ENCODE peak calls at places on chromosome 18, in five cellular contexts. B, Y, I, S and J are unnamed samples.

GRCh38 chr18:22868831-22869230 is 64.3 kb upstream of the RBBP8 start:
- DNase-seq in B (no peak), Y (no peak), I (no peak), S (no peak), J (no peak)

GRCh38 chr18:35581555-35582309 is at the start of gene GALNT1:
- DNase-seq in B (peak), Y (peak), I (peak), S (peak), J (no peak)

GRCh38 chr18:73296686-73297085 is 428.9 kb upstream of the NETO1 start:
- DNase-seq in B (no peak), Y (no peak), I (no peak), S (no peak), J (no peak)

GRCh38 chr18:42033137-42033810 is 78.2 kb downstream of the PIK3C3 start:
- DNase-seq in B (no peak), Y (no peak), I (no peak), S (no peak), J (no peak)

GRCh38 chr18:62386616-62387015 is 61.5 kb downstream of the TNFRSF11A start:
- DNase-seq in B (no peak), Y (no peak), I (no peak), S (no peak), J (no peak)

GRCh38 chr18:74005320-74006110 is 142.1 kb downstream of the FBXO15 start:
- DNase-seq in B (no peak), Y (no peak), I (no peak), S (no peak), J (no peak)

GRCh38 chr18:48521723-48522122 is 17.1 kb upstream of the CTIF start:
- DNase-seq in B (no peak), Y (peak), I (no peak), S (no peak), J (no peak)

GRCh38 chr18:67310826-67311225 is 205.7 kb downstream of the DSEL start:
- DNase-seq in B (no peak), Y (no peak), I (no peak), S (no peak), J (no peak)

GRCh38 chr18:58051765-58052460 is 7.9 kb downstream of the NEDD4L start:
- DNase-seq in B (peak), Y (no peak), I (peak), S (no peak), J (no peak)

GRCh38 chr18:37519506-37520135 is 46.0 kb downstream of the CELF4 start:
- DNase-seq in B (no peak), Y (no peak), I (no peak), S (no peak), J (no peak)

GRCh38 chr18:67367540-67367939 is 149.0 kb downstream of the DSEL start:
- DNase-seq in B (no peak), Y (no peak), I (no peak), S (no peak), J (no peak)

GRCh38 chr18:22307528-22307927 is 110.2 kb downstream of the CTAGE1 start:
- DNase-seq in B (no peak), Y (no peak), I (peak), S (no peak), J (no peak)

GRCh38 chr18:40939636-40940035 is 1015.4 kb upstream of the PIK3C3 start:
- DNase-seq in B (no peak), Y (peak), I (no peak), S (peak), J (peak)

GRCh38 chr18:58303363-58303762 is 259.3 kb downstream of the NEDD4L start:
- DNase-seq in B (peak), Y (no peak), I (no peak), S (no peak), J (no peak)

GRCh38 chr18:45658756-45659155 is 43.5 kb downstream of the SLC14A2 start:
- DNase-seq in B (no peak), Y (no peak), I (no peak), S (no peak), J (no peak)

GRCh38 chr18:62690416-62690815 is 24.9 kb upstream of the PHLPP1 start:
- DNase-seq in B (no peak), Y (no peak), I (no peak), S (no peak), J (no peak)

GRCh38 chr18:23232331-23232730 is 97.0 kb downstream of the CABLES1 start:
- DNase-seq in B (peak), Y (peak), I (no peak), S (no peak), J (no peak)

GRCh38 chr18:23816740-23817139 is 127.5 kb downstream of the LAMA3 start:
- DNase-seq in B (no peak), Y (no peak), I (no peak), S (no peak), J (no peak)

GRCh38 chr18:70491734-70492348 is 203.0 kb downstream of the SOCS6 start:
- DNase-seq in B (peak), Y (peak), I (peak), S (no peak), J (no peak)

GRCh38 chr18:3869848-3870247 is 419.9 kb downstream of the TGIF1 start:
- DNase-seq in B (peak), Y (peak), I (peak), S (no peak), J (no peak)

GRCh38 chr18:3194947-3195612 is 24.7 kb downstream of the MYOM1 start:
- DNase-seq in B (no peak), Y (no peak), I (no peak), S (no peak), J (no peak)

GRCh38 chr18:57581301-57581934 is 5.1 kb downstream of the FECH start:
- DNase-seq in B (peak), Y (no peak), I (peak), S (no peak), J (no peak)

GRCh38 chr18:25103468-25104155 is 248.4 kb downstream of the ZNF521 start:
- DNase-seq in B (no peak), Y (no peak), I (no peak), S (no peak), J (no peak)

GRCh38 chr18:8937112-8937641 is 165.3 kb upstream of the NDUFV2 start:
- DNase-seq in B (no peak), Y (no peak), I (no peak), S (no peak), J (no peak)

GRCh38 chr18:36153771-36154170 is 24.1 kb downstream of the ELP2 start:
- DNase-seq in B (no peak), Y (no peak), I (no peak), S (no peak), J (no peak)

GRCh38 chr18:54223568-54224241 is 764 bp downstream of the MBD2 start:
- DNase-seq in B (peak), Y (peak), I (peak), S (peak), J (no peak)

GRCh38 chr18:24417465-24417864 is 9.0 kb upstream of the IMPACT start:
- DNase-seq in B (no peak), Y (no peak), I (no peak), S (no peak), J (no peak)

GRCh38 chr18:39952816-39953215 is 2002.2 kb upstream of the PIK3C3 start:
- DNase-seq in B (no peak), Y (no peak), I (no peak), S (no peak), J (no peak)

GRCh38 chr18:23248826-23249225 is 113.5 kb downstream of the CABLES1 start:
- DNase-seq in B (no peak), Y (no peak), I (no peak), S (no peak), J (no peak)

GRCh38 chr18:31557446-31557845 is 34.2 kb upstream of the TTR start:
- DNase-seq in B (no peak), Y (no peak), I (no peak), S (no peak), J (no peak)

GRCh38 chr18:48693625-48694262 is 154.9 kb downstream of the CTIF start:
- DNase-seq in B (no peak), Y (no peak), I (no peak), S (peak), J (no peak)

GRCh38 chr18:6370886-6371635 is 43.6 kb downstream of the L3MBTL4 start:
- DNase-seq in B (no peak), Y (no peak), I (no peak), S (no peak), J (no peak)

GRCh38 chr18:49839012-49839411 is 25.7 kb upstream of the ACAA2 start:
- DNase-seq in B (no peak), Y (no peak), I (no peak), S (no peak), J (no peak)

GRCh38 chr18:61771861-61772260 is 120.9 kb downstream of the RNF152 start:
- DNase-seq in B (peak), Y (no peak), I (no peak), S (no peak), J (no peak)

GRCh38 chr18:21660078-21660477 is 44.5 kb downstream of the ABHD3 start:
- DNase-seq in B (peak), Y (no peak), I (no peak), S (no peak), J (no peak)

GRCh38 chr18:59839241-59839640 is 60.6 kb upstream of the PMAIP1 start:
- DNase-seq in B (no peak), Y (no peak), I (no peak), S (no peak), J (no peak)
- TF ChIP-seq CTCF in B (no peak), Y (no peak), I (no peak), S (no peak), J (no peak)

GRCh38 chr18:34158881-34159690 is 65.6 kb downstream of the NOL4 start:
- DNase-seq in B (peak), Y (peak), I (no peak), S (peak), J (peak)
- TF ChIP-seq CTCF in B (peak), Y (peak), I (no peak), S (no peak), J (peak)

DNA sequence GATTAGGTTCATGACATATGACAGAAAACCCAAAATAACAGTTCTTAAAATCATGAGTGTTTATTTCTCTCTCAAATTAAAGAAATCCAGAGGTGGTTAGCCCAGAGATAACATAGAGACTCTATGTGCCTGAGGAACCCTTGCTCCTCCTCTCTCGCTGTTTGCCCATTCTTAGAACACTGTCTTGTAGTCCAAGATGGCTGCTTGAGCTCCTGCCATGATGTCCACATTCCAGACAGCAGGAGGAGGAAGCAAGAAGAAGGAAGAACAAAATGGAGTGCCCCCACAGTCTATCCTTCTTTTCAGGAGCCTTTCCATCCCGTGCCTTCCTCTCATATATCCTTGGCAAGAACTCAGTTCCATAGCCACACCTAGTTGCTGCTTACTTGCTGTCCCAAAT is 13.9 kb upstream of the ST8SIA5 start:
- DNase-seq in B (no peak), Y (no peak), I (no peak), S (no peak), J (no peak)
- TF ChIP-seq CTCF in B (no peak), Y (no peak), I (no peak), S (no peak), J (peak)

GRCh38 chr18:79092869-79093268 is 23.7 kb downstream of the ATP9B start:
- DNase-seq in B (no peak), Y (no peak), I (no peak), S (no peak), J (no peak)

GRCh38 chr18:79095216-79095615 is 26.0 kb downstream of the ATP9B start:
- DNase-seq in B (no peak), Y (no peak), I (no peak), S (no peak), J (no peak)

DNA sequence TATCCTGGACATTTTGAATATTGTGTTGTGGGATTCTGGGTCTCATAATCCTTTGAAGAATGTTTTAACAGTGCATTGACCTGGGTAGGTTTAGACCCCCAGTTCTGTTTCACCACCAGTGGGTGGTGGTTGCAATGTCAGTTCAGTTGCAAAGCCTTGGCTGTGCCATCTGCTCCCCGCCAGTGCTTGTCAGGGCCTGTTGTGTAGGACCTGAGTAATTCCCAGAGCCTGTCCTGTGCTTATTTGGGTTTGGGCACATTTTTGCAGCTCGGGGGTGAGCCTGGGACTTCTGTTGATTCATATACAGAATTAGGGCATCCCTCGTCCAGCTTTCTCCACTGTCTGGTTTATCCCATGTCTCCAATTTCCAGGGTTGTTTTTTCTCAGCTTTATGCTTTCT is 24.8 kb downstream of the ATP9B start:
- DNase-seq in B (no peak), Y (no peak), I (no peak), S (no peak), J (no peak)
- TF ChIP-seq CTCF in B (no peak), Y (no peak), I (no peak), S (no peak), J (no peak)

DNA sequence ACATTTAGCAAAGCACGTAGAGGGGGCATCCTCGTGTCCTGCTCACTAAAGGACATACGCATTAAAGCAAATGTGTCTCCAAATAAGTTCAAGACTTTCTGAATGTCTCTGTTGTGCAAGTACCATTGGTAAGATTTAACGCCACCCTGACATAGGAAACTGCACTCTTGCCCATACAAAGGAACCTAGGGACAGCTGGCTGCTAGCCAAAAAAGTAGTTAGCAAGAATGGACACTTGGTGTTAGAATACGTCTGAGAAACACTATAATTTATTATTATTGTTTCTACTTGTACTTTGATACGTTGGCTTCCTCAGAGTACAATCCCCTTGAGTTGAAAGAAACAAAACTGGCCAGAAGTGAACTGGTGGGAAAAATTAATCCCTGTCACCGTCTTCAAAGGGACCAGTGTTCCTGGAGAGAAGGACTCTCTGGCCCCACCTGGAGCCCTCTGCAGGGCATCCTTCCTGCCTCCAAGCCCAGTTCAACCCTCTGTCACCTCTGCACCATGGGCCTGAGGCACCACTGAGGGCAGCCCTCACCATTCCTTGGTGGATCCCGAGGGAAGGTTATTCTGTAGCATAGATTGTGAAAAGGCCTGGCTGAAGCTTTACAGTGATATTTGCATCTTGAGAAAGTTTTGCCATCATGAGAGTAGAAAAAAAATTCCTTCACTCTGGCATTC is 51.4 kb upstream of the APCDD1 start:
- DNase-seq in B (no peak), Y (peak), I (no peak), S (no peak), J (no peak)
- TF ChIP-seq CTCF in B (no peak), Y (no peak), I (no peak), S (no peak), J (no peak)

GRCh38 chr18:34028341-34028740 is 196.4 kb downstream of the NOL4 start:
- DNase-seq in B (no peak), Y (no peak), I (no peak), S (no peak), J (no peak)

GRCh38 chr18:34033968-34034367 is 190.7 kb downstream of the NOL4 start:
- DNase-seq in B (peak), Y (no peak), I (no peak), S (no peak), J (no peak)

DNA sequence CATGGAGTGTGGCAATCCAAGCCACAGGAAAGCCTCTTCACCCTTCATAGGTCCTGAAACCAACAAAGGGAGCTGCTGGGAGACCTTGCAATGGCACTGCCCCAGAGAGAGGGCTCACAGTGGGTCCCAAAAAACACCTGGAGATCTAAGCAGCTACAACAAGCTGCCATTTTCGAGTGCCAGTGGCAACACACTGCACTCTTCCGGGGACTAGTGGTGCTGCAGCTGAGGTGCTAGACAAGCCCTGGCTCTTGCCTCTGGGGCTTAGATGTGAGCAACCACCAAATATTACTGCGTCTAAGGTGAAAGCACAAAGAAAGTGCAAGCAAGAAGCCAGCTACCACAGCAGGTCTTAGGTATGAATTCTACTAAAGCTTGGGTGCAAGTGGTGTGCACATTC is 192.9 kb downstream of the NOL4 start:
- DNase-seq in B (peak), Y (no peak), I (no peak), S (no peak), J (peak)
- TF ChIP-seq CTCF in B (peak), Y (no peak), I (no peak), S (no peak), J (no peak)

DNA sequence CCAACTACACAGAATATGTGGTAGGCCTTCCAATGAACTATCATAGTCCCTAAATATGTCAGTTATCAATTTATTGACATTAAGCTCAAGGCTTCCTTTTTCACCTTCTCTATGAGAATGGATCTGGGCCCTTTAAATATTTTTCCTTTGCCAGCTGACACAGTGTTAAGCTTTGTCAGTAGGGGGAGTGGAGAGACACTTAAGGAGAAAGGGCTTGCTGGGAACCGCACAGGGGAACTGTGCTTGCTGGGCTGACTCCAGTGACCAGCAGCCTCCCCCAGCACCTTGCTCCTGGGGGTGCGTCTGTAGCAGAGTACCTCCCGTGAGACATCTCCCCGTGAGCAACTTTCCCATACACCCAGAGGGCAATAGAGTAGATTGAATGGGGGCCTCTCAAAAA is 6.5 kb upstream of the PTPN2 start:
- DNase-seq in B (peak), Y (no peak), I (peak), S (no peak), J (no peak)
- TF ChIP-seq CTCF in B (peak), Y (no peak), I (peak), S (no peak), J (peak)